ENCODE peak calls at places on chromosomes 16 and 17, in nine cellular contexts. One of them, this sample, is unnamed.

GRCh38 chr17:36835036-36835435 is 102.2 kb upstream of the LHX1 start:
- DNase-seq in GM23338: no peak
- DNase-seq in fibroblast of lung: no peak
- DNase-seq in astrocyte: no peak
- DNase-seq in AG04450: no peak
- DNase-seq in body of pancreas: no peak
- DNase-seq in neural progenitor cell: no peak
- DNase-seq in A549: no peak
- DNase-seq in adrenal gland: no peak
- DNase-seq in this sample: no peak

GRCh38 chr17:44444735-44445105 is 55.3 kb upstream of the ITGA2B start:
- DNase-seq in fibroblast of lung: peak; percentile 80
- DNase-seq in AG04450: peak; percentile 46
- DNase-seq in adrenal gland: no peak
- DNase-seq in A549: peak; percentile 65
- DNase-seq in neural progenitor cell: no peak
- DNase-seq in GM23338: no peak
- DNase-seq in astrocyte: peak; percentile 89
- DNase-seq in body of pancreas: no peak
- DNase-seq in this sample: no peak

GRCh38 chr17:9875441-9875840 is 29.6 kb downstream of the RCVRN start:
- DNase-seq in A549: no peak
- DNase-seq in adrenal gland: no peak
- DNase-seq in fibroblast of lung: peak; percentile 85
- DNase-seq in GM23338: peak; percentile 11
- DNase-seq in astrocyte: peak; percentile 89
- DNase-seq in AG04450: no peak
- DNase-seq in body of pancreas: no peak
- DNase-seq in neural progenitor cell: peak; percentile 47
- DNase-seq in this sample: no peak

GRCh38 chr16:4332623-4333307 is 16.9 kb downstream of the GLIS2 start:
- DNase-seq in fibroblast of lung: no peak
- DNase-seq in astrocyte: no peak
- DNase-seq in GM23338: no peak
- DNase-seq in A549: no peak
- DNase-seq in AG04450: no peak
- DNase-seq in adrenal gland: no peak
- DNase-seq in neural progenitor cell: no peak
- DNase-seq in body of pancreas: no peak
- DNase-seq in this sample: no peak

GRCh38 chr17:15931394-15931793 is 13.5 kb upstream of the ADORA2B start:
- DNase-seq in AG04450: no peak
- DNase-seq in astrocyte: no peak
- DNase-seq in fibroblast of lung: no peak
- DNase-seq in adrenal gland: no peak
- DNase-seq in body of pancreas: no peak
- DNase-seq in GM23338: no peak
- DNase-seq in A549: no peak
- DNase-seq in neural progenitor cell: no peak
- DNase-seq in this sample: peak; percentile 3

GRCh38 chr16:9316008-9316407 is 224.6 kb downstream of the HAPSTR1 start:
- DNase-seq in AG04450: no peak
- DNase-seq in astrocyte: no peak
- DNase-seq in GM23338: no peak
- DNase-seq in fibroblast of lung: no peak
- DNase-seq in body of pancreas: no peak
- DNase-seq in A549: no peak
- DNase-seq in neural progenitor cell: no peak
- DNase-seq in adrenal gland: no peak
- DNase-seq in this sample: no peak

GRCh38 chr17:15169676-15170075 is 95.5 kb downstream of the PMP22 start:
- DNase-seq in GM23338: no peak
- DNase-seq in adrenal gland: no peak
- DNase-seq in astrocyte: peak; percentile 55
- DNase-seq in AG04450: peak; percentile 26
- DNase-seq in body of pancreas: no peak
- DNase-seq in fibroblast of lung: peak; percentile 24
- DNase-seq in A549: no peak
- DNase-seq in neural progenitor cell: no peak
- DNase-seq in this sample: no peak

GRCh38 chr16:2926660-2927646 is 15.2 kb downstream of the FLYWCH1 start:
- DNase-seq in fibroblast of lung: peak; percentile 88
- DNase-seq in neural progenitor cell: peak; percentile 94
- DNase-seq in A549: peak; percentile 89
- DNase-seq in GM23338: peak; percentile 96
- DNase-seq in AG04450: peak; percentile 53
- DNase-seq in body of pancreas: peak; percentile 94
- DNase-seq in astrocyte: peak; percentile 67
- DNase-seq in adrenal gland: peak; percentile 83
- DNase-seq in this sample: peak; percentile 92

GRCh38 chr16:81149614-81150013 is 53.4 kb upstream of the GCSH start:
- DNase-seq in fibroblast of lung: no peak
- DNase-seq in astrocyte: no peak
- DNase-seq in body of pancreas: no peak
- DNase-seq in A549: no peak
- DNase-seq in AG04450: no peak
- DNase-seq in neural progenitor cell: no peak
- DNase-seq in GM23338: no peak
- DNase-seq in adrenal gland: no peak
- DNase-seq in this sample: no peak

GRCh38 chr16:54912720-54913119 is 17.9 kb upstream of the IRX5 start:
- DNase-seq in body of pancreas: no peak
- DNase-seq in GM23338: no peak
- DNase-seq in AG04450: no peak
- DNase-seq in neural progenitor cell: no peak
- DNase-seq in adrenal gland: no peak
- DNase-seq in astrocyte: no peak
- DNase-seq in A549: no peak
- DNase-seq in fibroblast of lung: no peak
- DNase-seq in this sample: no peak

GRCh38 chr17:32588135-32588534 is 101.3 kb downstream of the CDK5R1 start:
- DNase-seq in body of pancreas: no peak
- DNase-seq in neural progenitor cell: no peak
- DNase-seq in A549: no peak
- DNase-seq in astrocyte: no peak
- DNase-seq in fibroblast of lung: no peak
- DNase-seq in GM23338: no peak
- DNase-seq in AG04450: no peak
- DNase-seq in adrenal gland: no peak
- DNase-seq in this sample: no peak

DNA sequence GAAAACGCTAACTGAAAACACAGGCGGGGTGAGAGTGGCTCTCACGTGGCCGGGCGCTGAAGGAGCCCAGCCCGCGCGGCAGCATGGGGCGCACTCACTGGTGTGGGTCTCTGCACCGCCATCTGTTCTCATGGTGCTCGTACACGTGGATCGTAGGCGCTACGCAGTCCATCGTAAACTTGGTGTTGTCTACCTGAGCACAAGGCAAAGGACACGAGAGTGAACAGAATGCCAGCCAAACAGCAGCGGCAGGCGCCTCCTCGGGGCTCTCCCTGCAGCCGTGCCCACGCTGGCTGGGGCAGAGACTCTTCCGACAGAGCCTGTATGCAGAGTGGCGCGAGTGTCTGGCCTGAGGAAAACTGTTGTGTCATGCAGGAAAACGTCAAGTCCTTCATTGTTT is 19.1 kb downstream of the EMC8 start:
- DNase-seq in astrocyte: no peak
- DNase-seq in A549: no peak
- DNase-seq in neural progenitor cell: no peak
- DNase-seq in GM23338: no peak
- DNase-seq in fibroblast of lung: no peak
- DNase-seq in body of pancreas: no peak
- DNase-seq in adrenal gland: no peak
- DNase-seq in AG04450: no peak
- DNase-seq in this sample: no peak
- TF ChIP-seq CTCF in astrocyte: no peak
- TF ChIP-seq CTCF in A549: no peak
- TF ChIP-seq CTCF in neural progenitor cell: no peak
- TF ChIP-seq CTCF in GM23338: no peak
- TF ChIP-seq CTCF in fibroblast of lung: no peak
- TF ChIP-seq CTCF in body of pancreas: no peak
- TF ChIP-seq CTCF in adrenal gland: no peak
- TF ChIP-seq CTCF in AG04450: no peak
- TF ChIP-seq CTCF in this sample: no peak

DNA sequence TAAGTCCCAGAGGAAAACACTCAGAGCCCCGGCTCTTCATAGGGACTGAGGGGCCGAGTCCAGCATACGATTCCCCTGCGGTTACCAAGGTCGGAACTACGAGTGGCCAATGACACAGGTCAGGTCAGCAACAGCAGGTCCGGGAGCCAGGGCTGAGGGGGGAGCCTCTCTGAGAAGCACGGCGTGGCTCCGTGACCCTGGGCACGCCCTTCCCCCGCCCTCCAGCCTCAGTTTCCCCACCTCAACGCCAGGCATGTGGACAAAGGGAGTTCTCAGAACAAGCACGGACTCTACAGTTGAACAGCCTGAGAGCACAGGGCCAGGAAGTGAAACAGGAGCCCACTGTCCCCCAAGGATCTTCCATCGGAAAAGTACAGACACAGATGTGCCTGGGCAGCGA is 25.6 kb downstream of the TPSD1 start:
- DNase-seq in astrocyte: no peak
- DNase-seq in fibroblast of lung: no peak
- DNase-seq in A549: no peak
- DNase-seq in AG04450: no peak
- DNase-seq in GM23338: no peak
- DNase-seq in adrenal gland: no peak
- DNase-seq in neural progenitor cell: no peak
- DNase-seq in body of pancreas: no peak
- DNase-seq in this sample: no peak
- H3K27ac ChIP-seq in astrocyte: no peak overlapping the region
- H3K27ac ChIP-seq in fibroblast of lung: no peak overlapping the region
- H3K27ac ChIP-seq in A549: no peak overlapping the region
- H3K27ac ChIP-seq in AG04450: no peak overlapping the region
- H3K27ac ChIP-seq in GM23338: no peak overlapping the region
- H3K27ac ChIP-seq in adrenal gland: no peak overlapping the region
- H3K27ac ChIP-seq in neural progenitor cell: no peak overlapping the region
- H3K27ac ChIP-seq in body of pancreas: no peak overlapping the region
- H3K27ac ChIP-seq in this sample: no peak overlapping the region

GRCh38 chr16:84369938-84370627 is 1.7 kb downstream of the ATP2C2 start:
- DNase-seq in neural progenitor cell: no peak
- DNase-seq in fibroblast of lung: no peak
- DNase-seq in body of pancreas: peak; percentile 15
- DNase-seq in astrocyte: no peak
- DNase-seq in A549: no peak
- DNase-seq in adrenal gland: no peak
- DNase-seq in GM23338: peak; percentile 28
- DNase-seq in AG04450: no peak
- DNase-seq in this sample: no peak

GRCh38 chr16:84367297-84367680 is 1.0 kb upstream of the ATP2C2 start:
- DNase-seq in body of pancreas: no peak
- DNase-seq in adrenal gland: no peak
- DNase-seq in GM23338: no peak
- DNase-seq in neural progenitor cell: no peak
- DNase-seq in fibroblast of lung: no peak
- DNase-seq in AG04450: no peak
- DNase-seq in astrocyte: no peak
- DNase-seq in A549: no peak
- DNase-seq in this sample: no peak

GRCh38 chr16:84367750-84368320 is 503 bp upstream of the ATP2C2 start:
- DNase-seq in body of pancreas: peak; percentile 41
- DNase-seq in adrenal gland: no peak
- DNase-seq in AG04450: no peak
- DNase-seq in A549: no peak
- DNase-seq in GM23338: peak; percentile 72
- DNase-seq in astrocyte: no peak
- DNase-seq in fibroblast of lung: no peak
- DNase-seq in neural progenitor cell: no peak
- DNase-seq in this sample: no peak

GRCh38 chr16:84369105-84369504 is 767 bp downstream of the ATP2C2 start:
- DNase-seq in astrocyte: no peak
- DNase-seq in AG04450: no peak
- DNase-seq in GM23338: peak; percentile 43
- DNase-seq in fibroblast of lung: no peak
- DNase-seq in adrenal gland: no peak
- DNase-seq in body of pancreas: no peak
- DNase-seq in A549: no peak
- DNase-seq in neural progenitor cell: peak; percentile 45
- DNase-seq in this sample: no peak

DNA sequence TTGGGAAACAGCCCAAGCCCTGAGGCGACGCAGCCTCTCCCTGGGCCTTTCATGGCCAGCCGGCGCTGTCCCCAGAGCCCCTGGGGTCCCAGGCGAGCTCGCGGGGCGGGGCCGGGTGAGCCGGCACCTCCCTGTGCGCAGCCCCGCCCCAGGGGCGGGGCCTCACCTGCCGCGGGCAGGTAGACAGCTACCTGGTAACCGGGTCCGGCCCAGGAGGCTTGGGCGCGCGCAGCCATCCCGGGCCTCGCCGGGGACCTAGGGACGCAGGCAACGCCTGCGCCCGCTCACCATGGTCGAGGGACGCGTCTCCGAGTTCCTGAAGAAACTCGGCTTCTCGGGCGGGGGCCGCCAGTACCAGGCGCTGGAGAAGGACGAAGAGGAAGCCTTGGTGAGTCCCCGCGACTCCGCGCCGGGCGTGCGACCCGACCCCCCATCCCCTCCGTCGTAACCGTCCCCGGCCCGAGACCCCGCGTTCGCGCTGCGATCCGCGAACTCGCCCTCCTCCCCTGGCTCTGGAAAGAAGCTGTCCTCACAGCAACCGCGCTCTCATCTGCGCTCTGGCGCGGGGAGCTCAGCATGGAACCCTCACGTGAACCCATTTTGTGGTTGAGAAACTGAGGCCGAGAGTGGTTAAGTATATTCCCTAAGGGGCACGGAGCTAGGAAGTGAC is at the start of gene ATP2C2:
- DNase-seq in adrenal gland: no peak
- DNase-seq in AG04450: no peak
- DNase-seq in fibroblast of lung: no peak
- DNase-seq in A549: no peak
- DNase-seq in astrocyte: no peak
- DNase-seq in neural progenitor cell: peak; percentile 69
- DNase-seq in GM23338: peak; percentile 93
- DNase-seq in body of pancreas: peak; percentile 77
- DNase-seq in this sample: peak; percentile 83
- H3K4me3 ChIP-seq in adrenal gland: no peak within 1 kb of the TSS
- H3K4me3 ChIP-seq in AG04450: no peak within 1 kb of the TSS
- H3K4me3 ChIP-seq in fibroblast of lung: no peak within 1 kb of the TSS
- H3K4me3 ChIP-seq in A549: peak within 1 kb of the TSS; percentile 46
- H3K4me3 ChIP-seq in astrocyte: no peak within 1 kb of the TSS
- H3K4me3 ChIP-seq in neural progenitor cell: peak within 1 kb of the TSS; percentile 63
- H3K4me3 ChIP-seq in GM23338: peak within 1 kb of the TSS; percentile 80
- H3K4me3 ChIP-seq in body of pancreas: no peak within 1 kb of the TSS
- H3K4me3 ChIP-seq in this sample: peak within 1 kb of the TSS; percentile 38

GRCh38 chr16:23182675-23183485 is at the start of gene SCNN1G:
- DNase-seq in neural progenitor cell: peak; percentile 55
- DNase-seq in astrocyte: no peak
- DNase-seq in adrenal gland: no peak
- DNase-seq in body of pancreas: peak; percentile 21
- DNase-seq in GM23338: peak; percentile 52
- DNase-seq in AG04450: no peak
- DNase-seq in A549: no peak
- DNase-seq in fibroblast of lung: no peak
- DNase-seq in this sample: peak; percentile 49
- TF ChIP-seq CTCF in neural progenitor cell: peak; percentile 22
- TF ChIP-seq CTCF in astrocyte: no peak
- TF ChIP-seq CTCF in adrenal gland: no peak
- TF ChIP-seq CTCF in body of pancreas: no peak
- TF ChIP-seq CTCF in GM23338: no peak
- TF ChIP-seq CTCF in AG04450: no peak
- TF ChIP-seq CTCF in A549: peak; percentile 45
- TF ChIP-seq CTCF in fibroblast of lung: no peak
- TF ChIP-seq CTCF in this sample: no peak

This sample was measured in Peyer's patch.